ENCODE peak calls at places on chromosomes 11 and 22, in ten cellular contexts. D is neural progenitor cell; Q is CD4-positive, CD25-positive, alpha-beta regulatory T cell; G is CD8-positive, alpha-beta memory T cell; W is H7; P is BJ; U is lung; N is CD4-positive, alpha-beta T cell; K is adipocyte; I is GM23248. H is an unnamed sample. For H3K27me3, the result is how much of the 10 kb centered on the place peaks cover.

GRCh38 chr11:2776351-2777061 is 76.7 kb upstream of the KCNQ1OT1 start:
- DNase-seq in D (no peak), Q (no peak), G (no peak), W (peak), P (no peak), U (peak), N (no peak), K (no peak), I (no peak), H (peak)

GRCh38 chr22:30857791-30858190 is 110.8 kb downstream of the MORC2 start:
- DNase-seq in D (no peak), Q (no peak), G (no peak), W (peak), P (no peak), U (peak), N (no peak), K (no peak), I (no peak), H (no peak)

GRCh38 chr11:102527701-102528100 is 2.8 kb downstream of the MMP7 start:
- DNase-seq in D (no peak), Q (no peak), G (no peak), W (no peak), P (no peak), U (no peak), N (no peak), K (no peak), I (peak), H (no peak)

GRCh38 chr22:26998134-26998533 is 340.7 kb downstream of the MIAT start:
- DNase-seq in D (no peak), Q (no peak), G (no peak), W (no peak), P (no peak), U (no peak), N (no peak), K (no peak), I (peak), H (no peak)

GRCh38 chr11:3129591-3130268 is 35.4 kb downstream of the OSBPL5 start:
- DNase-seq in D (no peak), Q (no peak), G (no peak), W (peak), P (no peak), U (no peak), N (no peak), K (no peak), I (no peak), H (no peak)

GRCh38 chr11:86097965-86098364 is 29.1 kb upstream of the PICALM start:
- DNase-seq in D (no peak), Q (no peak), G (no peak), W (no peak), P (no peak), U (no peak), N (no peak), K (no peak), I (no peak), H (no peak)

GRCh38 chr11:45179686-45180085 is 33.2 kb downstream of the PRDM11 start:
- DNase-seq in D (no peak), Q (no peak), G (no peak), W (no peak), P (no peak), U (no peak), N (no peak), K (no peak), I (no peak), H (no peak)

GRCh38 chr22:50676661-50677492 is 4.3 kb downstream of the SHANK3 start:
- DNase-seq in D (peak), Q (no peak), G (no peak), W (no peak), P (no peak), U (no peak), N (no peak), K (no peak), I (no peak), H (no peak)

GRCh38 chr22:32204856-32205722 is at the start of gene RFPL2:
- DNase-seq in D (peak), Q (no peak), G (no peak), W (peak), P (no peak), U (no peak), N (no peak), K (no peak), I (peak), H (no peak)

GRCh38 chr11:112206071-112206470 is 20.2 kb upstream of the PTS start:
- DNase-seq in D (no peak), Q (no peak), G (no peak), W (no peak), P (no peak), U (no peak), N (no peak), K (no peak), I (no peak), H (no peak)

GRCh38 chr11:16178273-16178672 is 178.1 kb downstream of the SOX6 start:
- DNase-seq in D (no peak), Q (no peak), G (no peak), W (no peak), P (no peak), U (no peak), N (no peak), K (no peak), I (no peak), H (no peak)

GRCh38 chr11:69153661-69154060 is 2.1 kb upstream of the SMIM38 start:
- DNase-seq in D (no peak), Q (no peak), G (no peak), W (no peak), P (no peak), U (no peak), N (no peak), K (no peak), I (peak), H (no peak)

GRCh38 chr22:22380098-22381030 is 128.2 kb downstream of the ZNF280B start:
- DNase-seq in D (peak), Q (no peak), G (no peak), W (peak), P (no peak), U (no peak), N (no peak), K (no peak), I (peak), H (no peak)

DNA sequence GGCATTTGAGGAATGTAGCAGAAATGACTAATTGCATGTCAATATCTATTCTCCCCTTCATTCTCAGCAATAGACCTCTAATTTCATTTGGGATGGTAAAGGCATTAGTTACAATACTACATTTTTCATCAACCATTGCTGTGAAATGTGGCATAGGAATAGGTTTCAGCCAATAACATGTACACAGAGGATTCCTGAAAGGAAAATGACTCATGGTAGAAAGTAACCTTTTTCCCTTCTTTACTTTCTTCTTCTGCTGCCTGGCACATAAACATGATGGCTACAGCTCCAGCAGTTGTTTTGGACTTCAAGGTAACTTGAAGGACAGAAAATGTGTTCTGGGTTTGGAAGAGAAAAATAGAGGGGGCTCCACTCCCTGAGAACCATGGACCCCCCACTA is 231.8 kb upstream of the CTSC start:
- DNase-seq in D (no peak), Q (no peak), G (no peak), W (no peak), P (no peak), U (no peak), N (no peak), K (no peak), I (peak), H (no peak)
- H3K27me3 ChIP-seq in D (under half), Q (under half), G (under half), W (under half), P (under half), U (under half), N (under half), K (under half), I (under half), H (under half)

GRCh38 chr22:37334461-37334858 is 52.2 kb downstream of the CYTH4 start:
- DNase-seq in D (peak), Q (no peak), G (no peak), W (peak), P (no peak), U (no peak), N (no peak), K (no peak), I (no peak), H (no peak)
- H3K27me3 ChIP-seq in D (under half), Q (under half), G (under half), W (under half), P (under half), U (under half), N (half or more), K (half or more), I (under half), H (under half)

GRCh38 chr11:75219869-75220268 is 20.7 kb upstream of the TPBGL start:
- DNase-seq in D (no peak), Q (no peak), G (no peak), W (no peak), P (no peak), U (no peak), N (no peak), K (no peak), I (no peak), H (no peak)

GRCh38 chr11:75214411-75214821 is 26.2 kb upstream of the TPBGL start:
- DNase-seq in D (peak), Q (peak), G (peak), W (peak), P (no peak), U (peak), N (peak), K (peak), I (peak), H (peak)

GRCh38 chr11:75212463-75212862 is 28.1 kb upstream of the TPBGL start:
- DNase-seq in D (no peak), Q (no peak), G (no peak), W (no peak), P (no peak), U (no peak), N (no peak), K (no peak), I (no peak), H (no peak)

GRCh38 chr11:75214843-75215242 is 25.7 kb upstream of the TPBGL start:
- DNase-seq in D (no peak), Q (no peak), G (no peak), W (no peak), P (no peak), U (no peak), N (no peak), K (no peak), I (no peak), H (no peak)
- H3K27me3 ChIP-seq in D (under half), Q (under half), G (under half), W (under half), P (under half), U (under half), N (under half), K (under half), I (under half), H (under half)

DNA sequence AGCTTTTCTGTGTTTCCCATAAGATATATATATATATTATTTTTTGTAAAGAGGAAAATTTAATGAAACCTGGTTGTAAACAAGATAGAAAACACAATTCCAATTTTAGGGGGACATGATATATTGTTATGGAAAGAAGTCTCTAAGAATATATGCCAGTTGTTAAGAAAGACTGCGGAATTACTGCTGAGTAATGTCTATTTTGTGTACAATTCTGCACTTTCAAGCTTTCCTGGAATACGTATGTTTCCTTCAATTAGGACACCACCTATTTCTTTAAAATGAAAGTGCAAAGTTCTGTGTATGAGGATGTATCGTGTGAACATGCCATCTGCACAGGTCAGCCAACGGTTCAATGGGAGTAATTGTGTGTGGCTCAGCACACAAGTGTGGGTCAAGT is 760.2 kb downstream of the BRD1 start:
- DNase-seq in D (no peak), Q (no peak), G (no peak), W (no peak), P (no peak), U (no peak), N (no peak), K (no peak), I (no peak), H (no peak)
- H3K27me3 ChIP-seq in D (under half), Q (under half), G (under half), W (under half), P (under half), U (under half), N (under half), K (under half), I (under half), H (under half)

GRCh38 chr11:61685611-61685955 is 5.4 kb downstream of the DAGLA start:
- DNase-seq in D (no peak), Q (no peak), G (no peak), W (peak), P (no peak), U (no peak), N (no peak), K (no peak), I (no peak), H (no peak)
- H3K27me3 ChIP-seq in D (under half), Q (under half), G (under half), W (under half), P (under half), U (under half), N (under half), K (under half), I (under half), H (under half)

GRCh38 chr11:103849366-103849765 is 187.1 kb upstream of the DDI1 start:
- DNase-seq in D (no peak), Q (no peak), G (no peak), W (no peak), P (no peak), U (no peak), N (no peak), K (no peak), I (no peak), H (no peak)
- H3K27me3 ChIP-seq in D (under half), Q (under half), G (under half), W (under half), P (under half), U (under half), N (under half), K (under half), I (under half), H (under half)

DNA sequence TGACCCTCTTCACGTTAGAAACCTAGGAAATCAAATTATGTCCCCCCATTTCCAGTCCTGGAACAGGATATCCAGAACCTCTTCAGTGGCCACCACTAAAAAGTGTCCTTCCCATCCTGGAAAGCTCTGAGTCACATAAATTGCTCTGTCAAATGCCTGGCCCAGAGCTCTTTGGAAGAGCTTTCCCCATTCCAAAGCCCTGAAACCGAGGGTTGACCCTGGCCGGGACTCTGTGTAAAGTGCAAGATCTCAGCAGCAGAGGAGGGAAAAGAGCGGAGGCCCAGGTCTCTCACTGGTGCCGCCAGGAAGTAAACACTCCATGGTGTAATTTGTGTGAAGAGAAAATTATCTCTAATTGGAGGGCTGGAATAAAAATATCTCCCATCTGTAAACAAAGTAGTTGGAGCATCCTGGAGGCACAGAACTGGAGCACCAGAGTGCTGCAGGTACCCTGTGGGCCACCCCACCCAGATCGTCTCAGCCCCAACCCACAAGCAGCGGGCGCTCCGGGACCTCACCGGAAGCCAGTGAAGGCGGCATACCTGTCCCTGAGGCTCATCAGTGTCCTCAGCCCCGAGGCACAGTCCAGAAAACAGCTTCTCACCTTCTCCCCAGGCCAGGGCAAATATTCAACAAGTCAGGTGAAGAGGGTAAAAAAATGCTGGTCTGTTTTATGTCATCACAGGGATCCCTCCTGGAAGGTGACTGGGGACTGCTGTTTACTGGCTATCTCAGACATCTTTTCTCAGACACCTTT is 4.7 kb upstream of the JAM3 start:
- DNase-seq in D (no peak), Q (no peak), G (no peak), W (no peak), P (no peak), U (no peak), N (no peak), K (no peak), I (no peak), H (no peak)
- H3K27me3 ChIP-seq in D (under half), Q (under half), G (under half), W (under half), P (under half), U (under half), N (under half), K (under half), I (under half), H (under half)

GRCh38 chr11:8033312-8033715 is 46.2 kb downstream of the EIF3F start:
- DNase-seq in D (peak), Q (no peak), G (peak), W (peak), P (no peak), U (peak), N (peak), K (peak), I (peak), H (peak)
- H3K27me3 ChIP-seq in D (under half), Q (under half), G (under half), W (under half), P (under half), U (under half), N (under half), K (under half), I (under half), H (under half)

GRCh38 chr22:44580176-44580575 is 82.1 kb upstream of the RTL6 start:
- DNase-seq in D (no peak), Q (no peak), G (no peak), W (peak), P (no peak), U (no peak), N (no peak), K (no peak), I (no peak), H (no peak)
- H3K27me3 ChIP-seq in D (under half), Q (under half), G (under half), W (under half), P (under half), U (under half), N (under half), K (under half), I (under half), H (under half)

DNA sequence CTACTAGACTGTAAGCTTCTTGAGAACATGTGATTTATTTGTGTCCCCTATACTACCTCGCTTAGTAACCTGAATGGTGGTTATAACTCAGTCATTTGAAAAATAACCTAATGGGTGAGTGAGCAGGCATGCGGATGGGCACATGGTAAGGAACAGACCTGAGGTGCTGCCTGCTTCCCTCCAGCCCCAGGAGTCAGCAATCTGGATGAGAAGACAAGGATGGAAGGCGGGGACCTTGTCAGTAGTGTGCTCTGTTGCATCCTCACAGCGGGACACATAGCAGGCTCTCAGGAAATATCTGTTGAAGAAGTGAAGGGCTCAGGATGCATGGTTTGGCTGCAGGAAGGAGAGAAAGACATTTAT is 108.6 kb downstream of the ZBTB16 start:
- DNase-seq in D (no peak), Q (no peak), G (no peak), W (no peak), P (no peak), U (no peak), N (no peak), K (no peak), I (no peak), H (no peak)
- H3K27me3 ChIP-seq in D (under half), Q (under half), G (under half), W (under half), P (half or more), U (under half), N (under half), K (under half), I (under half), H (under half)